ENCODE peak calls at places on chromosomes 12 and 14, in ten cellular contexts. N is bronchial epithelial cell, S is pancreas, Y is astrocyte of the spinal cord, G is transverse colon, T is stomach, O is A549, H is choroid plexus epithelial cell, U is PC-3, B is SK-N-SH. W is an unnamed sample.

GRCh38 chr14:106844608-106845285 is 1318.4 kb downstream of the TMEM121 start:
- DNase-seq in N (no peak), S (peak), Y (no peak), G (peak), T (peak), O (peak), H (no peak), U (peak), B (peak), W (peak)

GRCh38 chr14:99751539-99752485 is 41.4 kb upstream of the EML1 start:
- DNase-seq in N (no peak), S (no peak), Y (peak), G (no peak), T (no peak), O (no peak), H (no peak), U (peak), B (no peak), W (no peak)

GRCh38 chr14:50321009-50321660 is 9.0 kb downstream of the DMAC2L start:
- DNase-seq in N (peak), S (peak), Y (peak), G (peak), T (peak), O (peak), H (peak), U (peak), B (peak), W (peak)

GRCh38 chr12:51874486-51874885 is 13.4 kb upstream of the ANKRD33 start:
- DNase-seq in N (no peak), S (no peak), Y (no peak), G (no peak), T (no peak), O (no peak), H (no peak), U (no peak), B (no peak), W (no peak)

GRCh38 chr14:51880810-51881580 is 20.6 kb downstream of the GNG2 start:
- DNase-seq in N (no peak), S (no peak), Y (peak), G (no peak), T (no peak), O (no peak), H (peak), U (no peak), B (no peak), W (no peak)

GRCh38 chr12:60333461-60333860 is 737.6 kb downstream of the SLC16A7 start:
- DNase-seq in N (peak), S (no peak), Y (peak), G (no peak), T (no peak), O (no peak), H (peak), U (peak), B (no peak), W (peak)

GRCh38 chr14:91980157-91980556 is 32.7 kb upstream of the FBLN5 start:
- DNase-seq in N (peak), S (no peak), Y (peak), G (no peak), T (no peak), O (peak), H (peak), U (peak), B (no peak), W (peak)

GRCh38 chr12:113846275-113846674 is 119.8 kb downstream of the RBM19 start:
- DNase-seq in N (no peak), S (no peak), Y (no peak), G (no peak), T (no peak), O (no peak), H (no peak), U (no peak), B (no peak), W (no peak)

GRCh38 chr12:53625946-53626701 is at the start of gene ATF7:
- DNase-seq in N (peak), S (peak), Y (peak), G (peak), T (peak), O (peak), H (peak), U (peak), B (peak), W (peak)

GRCh38 chr12:67937822-67938221 is 51.4 kb upstream of the IFNG-AS1 start:
- DNase-seq in N (no peak), S (no peak), Y (no peak), G (no peak), T (no peak), O (no peak), H (no peak), U (no peak), B (no peak), W (no peak)

GRCh38 chr14:102510616-102511520 is 1.3 kb upstream of the ANKRD9 start:
- DNase-seq in N (peak), S (peak), Y (no peak), G (peak), T (peak), O (no peak), H (no peak), U (peak), B (no peak), W (no peak)

GRCh38 chr12:4562034-4562657 is at the start of gene DYRK4:
- DNase-seq in N (peak), S (peak), Y (peak), G (peak), T (peak), O (no peak), H (peak), U (no peak), B (peak), W (no peak)

GRCh38 chr12:76081909-76082308 is 2.6 kb downstream of the NAP1L1 start:
- DNase-seq in N (peak), S (no peak), Y (no peak), G (no peak), T (no peak), O (no peak), H (no peak), U (no peak), B (no peak), W (no peak)

GRCh38 chr12:76083246-76083735 is 1.2 kb downstream of the NAP1L1 start:
- DNase-seq in N (no peak), S (no peak), Y (no peak), G (no peak), T (no peak), O (no peak), H (no peak), U (no peak), B (no peak), W (no peak)

GRCh38 chr12:76080017-76080728 is 4.3 kb downstream of the NAP1L1 start:
- DNase-seq in N (no peak), S (no peak), Y (no peak), G (no peak), T (no peak), O (no peak), H (no peak), U (no peak), B (no peak), W (no peak)

GRCh38 chr12:76078748-76079147 is 5.7 kb downstream of the NAP1L1 start:
- DNase-seq in N (no peak), S (no peak), Y (no peak), G (no peak), T (no peak), O (no peak), H (no peak), U (no peak), B (no peak), W (no peak)

GRCh38 chr12:76080729-76081415 is 3.6 kb downstream of the NAP1L1 start:
- DNase-seq in N (no peak), S (no peak), Y (no peak), G (no peak), T (no peak), O (peak), H (peak), U (peak), B (peak), W (no peak)
- TF ChIP-seq CTCF in N (peak), S (no peak), Y (peak), G (no peak), T (no peak), O (no peak), H (peak), U (peak), B (peak), W (no peak)

GRCh38 chr12:66698558-66698957 is 19.7 kb upstream of the GRIP1 start:
- DNase-seq in N (no peak), S (no peak), Y (no peak), G (no peak), T (no peak), O (no peak), H (no peak), U (no peak), B (no peak), W (no peak)
- TF ChIP-seq CTCF in N (no peak), S (no peak), Y (no peak), G (no peak), T (no peak), O (no peak), H (peak), U (peak), B (no peak), W (no peak)

DNA sequence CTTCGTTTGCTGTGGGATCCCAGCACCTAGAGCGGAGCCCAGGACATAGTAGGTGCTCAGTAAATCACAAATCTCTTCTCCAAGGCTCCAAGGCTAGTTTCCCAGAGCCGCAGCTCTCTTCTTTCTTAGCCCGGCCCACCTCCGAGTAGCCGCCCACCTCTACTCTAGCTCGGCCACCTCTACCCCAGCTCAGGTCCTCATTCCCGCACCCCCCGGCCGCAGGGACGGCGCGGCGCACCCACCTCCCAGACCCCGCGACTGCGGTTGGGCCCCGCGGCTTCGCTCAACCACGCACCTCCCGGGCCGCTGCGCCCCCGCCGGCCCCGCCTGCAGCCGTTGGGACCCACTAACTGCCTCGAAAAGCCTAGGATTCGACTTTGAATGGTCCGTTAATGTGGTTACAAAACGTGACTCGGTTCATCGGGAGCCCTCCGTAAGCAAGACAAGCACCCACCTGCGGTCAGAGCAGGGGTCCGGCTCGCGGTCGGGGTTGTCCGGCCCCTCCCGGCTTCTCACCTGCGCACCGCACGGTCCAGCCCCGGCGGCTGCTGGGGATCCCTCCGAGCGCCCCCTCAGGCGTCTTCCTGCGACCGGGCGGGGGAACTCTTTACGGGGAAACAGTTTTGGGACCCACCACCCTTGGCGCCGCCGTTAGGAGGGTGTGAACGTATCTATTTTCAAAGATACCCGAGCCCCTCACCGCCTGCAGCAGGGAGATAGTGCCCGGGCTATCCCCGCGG is at the start of gene SLC2A14:
- DNase-seq in N (no peak), S (no peak), Y (no peak), G (no peak), T (no peak), O (no peak), H (no peak), U (no peak), B (no peak), W (no peak)
- TF ChIP-seq CTCF in N (no peak), S (no peak), Y (no peak), G (no peak), T (no peak), O (no peak), H (no peak), U (no peak), B (no peak), W (no peak)

DNA sequence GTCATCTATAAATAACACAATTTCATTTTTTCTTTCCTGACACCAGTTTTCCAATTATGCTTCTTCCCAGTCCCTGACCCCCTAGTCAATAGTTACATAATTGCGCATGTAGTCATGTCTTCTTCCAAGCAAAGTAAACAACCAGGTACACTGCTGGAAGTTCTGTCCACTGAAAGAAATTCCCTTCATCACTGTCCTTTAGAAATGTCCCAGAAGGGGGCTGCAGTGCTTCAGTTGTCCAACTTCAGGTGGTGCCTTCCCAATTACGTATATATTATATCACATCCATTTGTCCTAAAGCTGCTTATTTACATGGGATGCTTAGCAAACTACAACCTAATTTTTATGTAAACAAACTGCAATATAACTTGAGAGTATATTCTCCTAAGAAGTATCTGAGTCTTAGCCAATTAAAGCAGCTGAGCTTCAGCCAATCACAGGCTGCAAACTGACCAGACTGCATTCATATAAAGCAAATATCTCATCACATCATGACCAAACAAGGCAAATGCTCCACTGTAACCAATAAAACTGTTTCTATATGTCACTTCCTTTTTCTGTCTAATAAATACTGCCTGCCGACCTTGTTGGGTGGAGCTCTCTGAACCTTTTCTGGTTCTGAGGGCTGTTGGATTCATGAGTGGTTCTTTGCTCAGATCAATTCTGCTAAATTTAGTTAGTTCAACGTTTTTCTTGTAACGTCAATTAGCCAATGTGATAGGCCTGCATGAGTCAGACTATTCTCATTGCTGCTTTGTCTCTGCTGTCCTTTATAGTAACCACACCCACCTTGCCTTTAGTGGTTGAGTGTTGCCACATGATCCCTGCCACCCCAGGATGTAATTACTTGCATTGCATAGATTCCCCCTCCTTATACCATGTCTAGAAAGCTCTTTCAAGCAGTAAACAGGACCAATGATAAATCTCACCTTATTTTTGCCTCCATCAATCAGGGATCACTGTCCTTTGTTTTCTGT is 239.3 kb downstream of the ALG10B start:
- DNase-seq in N (peak), S (no peak), Y (no peak), G (no peak), T (no peak), O (no peak), H (no peak), U (peak), B (no peak), W (peak)
- TF ChIP-seq CTCF in N (no peak), S (no peak), Y (no peak), G (no peak), T (no peak), O (no peak), H (peak), U (peak), B (no peak), W (no peak)

GRCh38 chr12:129706716-129707115 is 197.1 kb downstream of the TMEM132D start:
- DNase-seq in N (no peak), S (no peak), Y (no peak), G (no peak), T (no peak), O (no peak), H (no peak), U (no peak), B (no peak), W (no peak)
- TF ChIP-seq CTCF in N (no peak), S (no peak), Y (no peak), G (no peak), T (no peak), O (no peak), H (no peak), U (no peak), B (no peak), W (no peak)

GRCh38 chr14:37480446-37481290 is 114.4 kb downstream of the FOXA1 start:
- DNase-seq in N (peak), S (no peak), Y (no peak), G (no peak), T (no peak), O (no peak), H (no peak), U (no peak), B (no peak), W (peak)

GRCh38 chr14:37482428-37482827 is 112.6 kb downstream of the FOXA1 start:
- DNase-seq in N (no peak), S (no peak), Y (no peak), G (no peak), T (no peak), O (no peak), H (no peak), U (no peak), B (no peak), W (no peak)

GRCh38 chr14:37483672-37484071 is 111.4 kb downstream of the FOXA1 start:
- DNase-seq in N (no peak), S (no peak), Y (no peak), G (no peak), T (no peak), O (no peak), H (no peak), U (no peak), B (no peak), W (no peak)
- TF ChIP-seq CTCF in N (no peak), S (no peak), Y (no peak), G (no peak), T (no peak), O (no peak), H (no peak), U (no peak), B (no peak), W (no peak)

DNA sequence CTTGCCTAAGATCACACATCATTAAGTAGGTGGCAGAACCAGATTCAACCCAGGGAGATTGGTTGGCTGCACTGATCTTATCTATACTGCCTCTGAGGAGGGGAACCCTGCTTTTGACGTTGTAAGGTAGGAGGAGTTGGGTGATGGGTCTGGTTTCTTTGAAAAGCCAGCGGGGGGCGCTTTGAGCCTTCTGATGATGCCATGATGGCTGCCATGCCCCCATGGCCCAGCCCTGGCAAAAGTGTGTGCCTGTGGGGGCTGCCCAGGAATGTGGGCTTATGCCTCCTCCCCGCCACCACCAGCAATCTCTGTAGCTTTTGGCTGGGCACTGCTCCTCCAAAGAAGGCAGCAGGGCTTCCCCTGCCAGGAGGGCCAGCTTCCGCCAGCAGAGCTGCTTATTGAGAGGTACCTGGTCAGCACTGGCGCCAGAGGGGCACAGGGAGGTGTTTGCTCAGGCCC is 224.3 kb downstream of the SLC41A2 start:
- DNase-seq in N (no peak), S (no peak), Y (no peak), G (no peak), T (no peak), O (no peak), H (no peak), U (peak), B (peak), W (peak)
- TF ChIP-seq CTCF in N (peak), S (no peak), Y (no peak), G (no peak), T (no peak), O (no peak), H (peak), U (peak), B (peak), W (no peak)

GRCh38 chr14:73026845-73027542 is at the start of gene ZFYVE1:
- DNase-seq in N (peak), S (peak), Y (peak), G (peak), T (peak), O (peak), H (peak), U (peak), B (peak), W (peak)
- TF ChIP-seq CTCF in N (no peak), S (no peak), Y (no peak), G (no peak), T (no peak), O (no peak), H (no peak), U (no peak), B (no peak), W (no peak)

DNA sequence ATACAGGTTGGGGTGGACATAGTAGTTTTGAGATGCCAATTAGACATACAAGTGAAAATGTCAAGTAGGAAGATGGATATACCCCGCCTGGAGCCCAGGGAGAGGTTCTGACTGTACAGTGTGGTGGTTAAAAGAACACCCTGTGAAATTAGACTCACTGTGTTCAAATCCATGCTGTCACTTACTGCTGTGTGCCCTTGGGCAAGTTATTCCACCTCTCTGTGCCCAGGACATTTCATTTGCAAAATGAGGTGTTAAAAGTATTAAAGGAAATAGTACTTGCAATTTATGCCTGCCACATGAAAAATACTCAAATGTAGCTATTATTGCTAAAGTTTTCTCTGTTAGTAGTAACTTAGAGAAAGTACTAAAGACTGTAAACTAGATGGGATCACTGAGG is 18.5 kb downstream of the GALNT4 start:
- DNase-seq in N (no peak), S (no peak), Y (no peak), G (no peak), T (no peak), O (no peak), H (no peak), U (no peak), B (no peak), W (no peak)
- TF ChIP-seq CTCF in N (no peak), S (no peak), Y (no peak), G (no peak), T (no peak), O (no peak), H (no peak), U (no peak), B (no peak), W (no peak)

W was measured in MCF 10A.